ENCODE peak calls at places on chromosomes 12 and 14, in eight cellular contexts. O is WERI-Rb-1, W is colonic mucosa, Z is tibial artery, T is lower lobe of right lung, A is K562, M is tibial nerve, C is pancreas. Q is an unnamed sample.

GRCh38 chr14:96829791-96830190 is 32.6 kb downstream of the VRK1 start:
- DNase-seq in O (no peak), W (no peak), Z (no peak), T (no peak), A (no peak), M (no peak), C (no peak), Q (no peak)

GRCh38 chr14:86091811-86092210 is 561.9 kb downstream of the FLRT2 start:
- DNase-seq in O (no peak), W (no peak), Z (no peak), T (no peak), A (no peak), M (no peak), C (no peak), Q (no peak)

GRCh38 chr12:127272864-127273263 is 994.1 kb upstream of the TMEM132C start:
- DNase-seq in O (no peak), W (no peak), Z (no peak), T (no peak), A (no peak), M (no peak), C (no peak), Q (no peak)

GRCh38 chr14:91284791-91285548 is 40.5 kb upstream of the GPR68 start:
- DNase-seq in O (no peak), W (no peak), Z (no peak), T (peak), A (no peak), M (no peak), C (no peak), Q (peak)

GRCh38 chr14:94005324-94005723 is 8.2 kb downstream of the CCDC197 start:
- DNase-seq in O (no peak), W (no peak), Z (no peak), T (no peak), A (peak), M (no peak), C (no peak), Q (no peak)

GRCh38 chr14:42715316-42715715 is 1108.6 kb downstream of the LRFN5 start:
- DNase-seq in O (no peak), W (no peak), Z (no peak), T (no peak), A (no peak), M (no peak), C (no peak), Q (no peak)

GRCh38 chr12:116201908-116202307 is 75.6 kb downstream of the MED13L start:
- DNase-seq in O (no peak), W (no peak), Z (no peak), T (no peak), A (no peak), M (no peak), C (no peak), Q (no peak)

GRCh38 chr12:110563702-110564470 is 19.2 kb downstream of the PPTC7 start:
- DNase-seq in O (no peak), W (no peak), Z (no peak), T (no peak), A (no peak), M (no peak), C (no peak), Q (no peak)

GRCh38 chr14:33406766-33407165 is 468.1 kb downstream of the NPAS3 start:
- DNase-seq in O (no peak), W (no peak), Z (no peak), T (no peak), A (no peak), M (no peak), C (no peak), Q (no peak)

GRCh38 chr14:103846569-103847438 is 571 bp downstream of the PPP1R13B start:
- DNase-seq in O (peak), W (peak), Z (no peak), T (peak), A (peak), M (no peak), C (peak), Q (peak)

GRCh38 chr12:56723889-56724659 is 1.0 kb downstream of the NACA start:
- DNase-seq in O (no peak), W (peak), Z (peak), T (no peak), A (no peak), M (peak), C (no peak), Q (no peak)

GRCh38 chr12:93214523-93215289 is 163.0 kb upstream of the NUDT4 start:
- DNase-seq in O (no peak), W (peak), Z (no peak), T (no peak), A (no peak), M (no peak), C (no peak), Q (no peak)

GRCh38 chr12:71304306-71304705 is 135.3 kb upstream of the LGR5 start:
- DNase-seq in O (no peak), W (no peak), Z (no peak), T (no peak), A (no peak), M (no peak), C (no peak), Q (no peak)

GRCh38 chr12:46981627-46982026 is 97.8 kb upstream of the PCED1B start:
- DNase-seq in O (no peak), W (no peak), Z (no peak), T (no peak), A (no peak), M (no peak), C (no peak), Q (no peak)

GRCh38 chr14:39229222-39229543 is 4.5 kb upstream of the MIA2 start:
- DNase-seq in O (no peak), W (no peak), Z (no peak), T (no peak), A (no peak), M (no peak), C (no peak), Q (no peak)

GRCh38 chr14:52458721-52459085 is 93.6 kb downstream of the TXNDC16 start:
- DNase-seq in O (no peak), W (no peak), Z (no peak), T (no peak), A (no peak), M (no peak), C (no peak), Q (no peak)

GRCh38 chr14:77457115-77457521 is 283 bp downstream of the VIPAS39 start:
- DNase-seq in O (no peak), W (no peak), Z (no peak), T (no peak), A (no peak), M (no peak), C (no peak), Q (no peak)

GRCh38 chr12:752673-753400 is 458 bp downstream of the WNK1 start:
- DNase-seq in O (peak), W (peak), Z (peak), T (peak), A (peak), M (peak), C (peak), Q (peak)

GRCh38 chr14:45091696-45092095 is 7.8 kb downstream of the PRPF39 start:
- DNase-seq in O (no peak), W (no peak), Z (no peak), T (no peak), A (no peak), M (no peak), C (no peak), Q (no peak)

GRCh38 chr12:46933947-46934346 is 108.2 kb upstream of the SLC38A4 start:
- DNase-seq in O (no peak), W (no peak), Z (no peak), T (no peak), A (no peak), M (no peak), C (no peak), Q (no peak)

GRCh38 chr14:91170504-91171121 is 56.7 kb downstream of the DGLUCY start:
- DNase-seq in O (no peak), W (no peak), Z (no peak), T (no peak), A (no peak), M (no peak), C (no peak), Q (peak)

GRCh38 chr14:48382961-48383360 is 707.6 kb upstream of the MDGA2 start:
- DNase-seq in O (no peak), W (no peak), Z (no peak), T (no peak), A (no peak), M (no peak), C (no peak), Q (peak)

GRCh38 chr12:20455001-20455706 is 86.8 kb downstream of the PDE3A start:
- DNase-seq in O (no peak), W (no peak), Z (no peak), T (no peak), A (no peak), M (no peak), C (no peak), Q (no peak)

GRCh38 chr12:55001198-55001827 is 16.8 kb upstream of the TESPA1 start:
- DNase-seq in O (no peak), W (no peak), Z (no peak), T (no peak), A (no peak), M (no peak), C (no peak), Q (no peak)

GRCh38 chr12:51395283-51396230 is 4.4 kb upstream of the GALNT6 start:
- DNase-seq in O (no peak), W (no peak), Z (no peak), T (no peak), A (peak), M (no peak), C (no peak), Q (no peak)

GRCh38 chr12:110022980-110023633 is 23.9 kb downstream of the ANKRD13A start:
- DNase-seq in O (no peak), W (no peak), Z (no peak), T (no peak), A (no peak), M (no peak), C (no peak), Q (no peak)

GRCh38 chr12:2052861-2053674 is at the start of gene CACNA1C:
- DNase-seq in O (peak), W (peak), Z (no peak), T (no peak), A (no peak), M (no peak), C (peak), Q (peak)

GRCh38 chr12:22459872-22460490 is 84.4 kb downstream of the C2CD5 start:
- DNase-seq in O (peak), W (no peak), Z (no peak), T (no peak), A (peak), M (peak), C (no peak), Q (no peak)

GRCh38 chr12:122918827-122919226 is 22.9 kb upstream of the VPS37B start:
- DNase-seq in O (no peak), W (no peak), Z (no peak), T (no peak), A (no peak), M (no peak), C (no peak), Q (no peak)

GRCh38 chr14:68703093-68703492 is 89.8 kb downstream of the ZFP36L1 start:
- DNase-seq in O (no peak), W (no peak), Z (no peak), T (no peak), A (peak), M (no peak), C (no peak), Q (no peak)

GRCh38 chr12:56684745-56685369 is 3.2 kb downstream of the PTGES3 start:
- DNase-seq in O (no peak), W (no peak), Z (no peak), T (no peak), A (no peak), M (no peak), C (peak), Q (peak)

GRCh38 chr14:61466249-61466904 is 145.0 kb downstream of the PRKCH start:
- DNase-seq in O (no peak), W (peak), Z (peak), T (no peak), A (no peak), M (peak), C (no peak), Q (peak)

GRCh38 chr12:48696626-48697025 is 14.6 kb upstream of the KANSL2 start:
- DNase-seq in O (no peak), W (no peak), Z (no peak), T (no peak), A (no peak), M (no peak), C (no peak), Q (no peak)

GRCh38 chr14:68981539-68981976 is 2.5 kb upstream of the ACTN1 start:
- DNase-seq in O (no peak), W (no peak), Z (no peak), T (no peak), A (no peak), M (no peak), C (peak), Q (no peak)

GRCh38 chr14:73719791-73720190 is 5.6 kb upstream of the PNMA1 start:
- DNase-seq in O (no peak), W (no peak), Z (no peak), T (no peak), A (no peak), M (no peak), C (no peak), Q (no peak)

GRCh38 chr12:99916555-99916954 is 68.2 kb downstream of the ANKS1B start:
- DNase-seq in O (no peak), W (no peak), Z (no peak), T (no peak), A (no peak), M (no peak), C (no peak), Q (no peak)

GRCh38 chr14:104512061-104512460 is 67.5 kb upstream of the C14orf180 start:
- DNase-seq in O (no peak), W (no peak), Z (no peak), T (no peak), A (no peak), M (no peak), C (no peak), Q (no peak)

GRCh38 chr12:108875682-108876361 is 4.1 kb upstream of the DAO start:
- DNase-seq in O (no peak), W (no peak), Z (no peak), T (no peak), A (no peak), M (no peak), C (no peak), Q (no peak)

GRCh38 chr14:33950320-33951182 is at the start of gene EGLN3:
- DNase-seq in O (peak), W (peak), Z (peak), T (peak), A (peak), M (peak), C (peak), Q (peak)

GRCh38 chr12:110224379-110225304 is 56.4 kb upstream of the ATP2A2 start:
- DNase-seq in O (no peak), W (no peak), Z (peak), T (no peak), A (no peak), M (peak), C (no peak), Q (no peak)

GRCh38 chr14:20332386-20332945 is 613 bp downstream of the CCNB1IP1 start:
- DNase-seq in O (no peak), W (peak), Z (no peak), T (no peak), A (peak), M (no peak), C (no peak), Q (no peak)
- TF ChIP-seq CTCF in O (no peak), W (no peak), Z (no peak), T (no peak), A (no peak), M (no peak), C (no peak), Q (no peak)

GRCh38 chr14:23366163-23366921 is 1.4 kb upstream of the EFS start:
- DNase-seq in O (peak), W (peak), Z (peak), T (peak), A (peak), M (peak), C (no peak), Q (peak)
- H3K4me3 ChIP-seq in O (peak), W (peak), Z (peak), T (peak), A (no peak), M (peak), C (peak), Q (no peak)

DNA sequence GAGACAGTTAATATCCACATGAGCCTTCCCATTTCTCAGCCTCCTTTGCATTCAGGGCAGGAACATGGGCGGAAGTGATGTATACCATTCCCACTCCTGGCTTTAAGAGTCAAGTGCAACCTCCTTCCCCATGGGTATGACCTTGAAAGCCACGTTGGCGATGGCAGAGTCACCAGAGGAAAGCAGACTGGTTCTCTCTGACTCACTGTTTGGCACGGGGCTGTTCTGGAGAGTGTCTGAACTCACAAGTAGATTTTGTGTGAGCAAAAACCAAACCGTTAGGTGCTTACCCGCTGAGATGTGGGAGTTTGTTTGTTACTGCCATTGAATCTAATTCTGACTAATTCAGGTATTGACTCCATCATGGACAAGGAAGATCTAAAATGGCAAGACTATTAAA is 36.7 kb upstream of the PZP start:
- DNase-seq in O (no peak), W (no peak), Z (no peak), T (no peak), A (no peak), M (no peak), C (no peak), Q (no peak)
- H3K27ac ChIP-seq in O (no peak), W (no peak), Z (no peak), T (peak), A (no peak), M (no peak), C (no peak), Q (no peak)

DNA sequence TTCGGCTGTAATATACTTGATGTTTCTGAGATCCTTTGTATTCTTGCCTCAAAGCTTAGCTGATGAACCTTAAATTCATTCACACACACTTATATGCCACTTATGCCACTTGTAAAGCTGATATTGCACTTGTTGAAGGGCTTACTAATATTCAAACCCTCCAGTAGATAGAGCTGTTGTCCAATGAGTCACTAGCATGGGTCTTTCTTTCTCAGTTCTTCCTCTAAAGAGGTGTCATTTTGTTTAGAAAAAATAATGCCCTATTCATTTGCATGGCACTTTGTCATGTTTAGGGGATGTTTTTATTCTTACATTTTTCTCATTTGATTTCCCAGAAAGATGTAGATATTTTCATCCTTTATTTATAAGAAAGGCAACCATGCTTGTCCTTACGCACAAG is 56.4 kb downstream of the MON2 start:
- DNase-seq in O (no peak), W (no peak), Z (no peak), T (no peak), A (no peak), M (no peak), C (no peak), Q (no peak)
- TF ChIP-seq CTCF in O (peak), W (no peak), Z (no peak), T (no peak), A (no peak), M (no peak), C (no peak), Q (no peak)

GRCh38 chr12:121773011-121773777 is 20.3 kb downstream of the RHOF start:
- DNase-seq in O (peak), W (peak), Z (no peak), T (peak), A (peak), M (peak), C (peak), Q (peak)
- H3K4me3 ChIP-seq in O (no peak), W (no peak), Z (no peak), T (no peak), A (no peak), M (no peak), C (no peak), Q (no peak)

GRCh38 chr12:68842123-68842522 is 34.1 kb downstream of the MDM2 start:
- DNase-seq in O (no peak), W (no peak), Z (no peak), T (no peak), A (no peak), M (no peak), C (no peak), Q (no peak)
- H3K27ac ChIP-seq in O (no peak), W (no peak), Z (no peak), T (no peak), A (no peak), M (no peak), C (no peak), Q (no peak)

GRCh38 chr12:115163710-115164109 is 479.7 kb upstream of the TBX3 start:
- DNase-seq in O (peak), W (no peak), Z (no peak), T (no peak), A (no peak), M (no peak), C (no peak), Q (no peak)

GRCh38 chr12:115172521-115172920 is 488.5 kb upstream of the TBX3 start:
- DNase-seq in O (no peak), W (no peak), Z (no peak), T (no peak), A (no peak), M (no peak), C (no peak), Q (no peak)

GRCh38 chr12:115166698-115167315 is 482.8 kb upstream of the TBX3 start:
- DNase-seq in O (peak), W (no peak), Z (no peak), T (no peak), A (no peak), M (no peak), C (no peak), Q (no peak)
- TF ChIP-seq CTCF in O (no peak), W (no peak), Z (no peak), T (peak), A (no peak), M (no peak), C (no peak), Q (no peak)

GRCh38 chr12:125330645-125331341 is 265.6 kb downstream of the AACS start:
- DNase-seq in O (peak), W (peak), Z (peak), T (peak), A (peak), M (peak), C (peak), Q (peak)
- H3K4me3 ChIP-seq in O (peak), W (peak), Z (no peak), T (peak), A (peak), M (peak), C (peak), Q (peak)

Q was measured in kidney.